ENCODE peak calls at places on chromosome 17, in four cellular contexts. C is WTC11, I is K562, K is GM12878. Y is an unnamed sample.

GRCh38 chr17:60253048-60253447 is 103.3 kb downstream of the CA4 start:
- DNase-seq in I (peak; percentile 30), C (no peak), K (no peak), Y (no peak)

GRCh38 chr17:63439682-63440081 is 6.4 kb downstream of the CYB561 start:
- DNase-seq in C (no peak), K (no peak), I (no peak), Y (no peak)

GRCh38 chr17:81927145-81927652 is 336 bp downstream of the MAFG start:
- DNase-seq in K (no peak), C (no peak), I (no peak), Y (no peak)

GRCh38 chr17:61583242-61583641 is 7.8 kb downstream of the NACA2 start:
- DNase-seq in I (peak; percentile 42), C (no peak), K (no peak), Y (peak; percentile 74)

GRCh38 chr17:44069974-44070454 is 521 bp upstream of the G6PC3 start:
- DNase-seq in K (no peak), C (no peak), I (peak; percentile 68), Y (no peak)

GRCh38 chr17:82489117-82489516 is 30.4 kb upstream of the FOXK2 start:
- DNase-seq in C (no peak), I (no peak), K (no peak), Y (no peak)

GRCh38 chr17:80365983-80366382 is 49.0 kb upstream of the ENDOV start:
- DNase-seq in I (no peak), C (no peak), K (no peak), Y (no peak)

GRCh38 chr17:79395545-79395944 is 215.3 kb downstream of the RBFOX3 start:
- DNase-seq in I (no peak), K (no peak), C (no peak), Y (no peak)

GRCh38 chr17:6523330-6523729 is 33.0 kb downstream of the PITPNM3 start:
- DNase-seq in I (no peak), K (no peak), C (no peak), Y (peak; percentile 69)

GRCh38 chr17:39240631-39241030 is 14.9 kb upstream of the STAC2 start:
- DNase-seq in I (no peak), K (no peak), C (no peak), Y (no peak)

GRCh38 chr17:47978324-47978723 is 7.4 kb downstream of the CDK5RAP3 start:
- DNase-seq in I (peak; percentile 83), K (no peak), C (peak; percentile 87), Y (peak; percentile 51)

GRCh38 chr17:80992948-80993624 is 1.4 kb downstream of the CHMP6 start:
- DNase-seq in I (no peak), C (no peak), K (no peak), Y (no peak)

GRCh38 chr17:6548578-6549330 is 7.6 kb downstream of the PITPNM3 start:
- DNase-seq in K (peak; percentile 28), I (no peak), C (no peak), Y (peak; percentile 53)

GRCh38 chr17:29594441-29595090 is 1.6 kb downstream of the ANKRD13B start:
- DNase-seq in C (no peak), K (no peak), I (no peak), Y (no peak)

GRCh38 chr17:83122834-83123233 is 43.4 kb downstream of the METRNL start:
- DNase-seq in C (no peak), K (no peak), I (no peak), Y (no peak)

GRCh38 chr17:83073389-83074063 is 5.9 kb upstream of the METRNL start:
- DNase-seq in I (peak; percentile 93), C (no peak), K (no peak), Y (no peak)

GRCh38 chr17:3049705-3050295 is 13.6 kb downstream of the OR1D5 start:
- DNase-seq in I (no peak), C (no peak), K (no peak), Y (no peak)

GRCh38 chr17:45763182-45763581 is 20.9 kb upstream of the CRHR1 start:
- DNase-seq in K (no peak), C (no peak), I (no peak), Y (no peak)

GRCh38 chr17:28975634-28976033 is 24.3 kb upstream of the PHF12 start:
- DNase-seq in C (no peak), I (no peak), K (no peak), Y (no peak)

GRCh38 chr17:161481-161880 is 20.0 kb downstream of the DOC2B start:
- DNase-seq in C (no peak), I (no peak), K (no peak), Y (no peak)

GRCh38 chr17:50850640-50851039 is 15.3 kb downstream of the WFIKKN2 start:
- DNase-seq in K (no peak), I (no peak), C (no peak), Y (no peak)

GRCh38 chr17:6706996-6707395 is 6.2 kb downstream of the SLC13A5 start:
- DNase-seq in K (no peak), C (no peak), I (no peak), Y (no peak)

GRCh38 chr17:41652461-41652960 is 28.1 kb upstream of the KRT17 start:
- DNase-seq in I (no peak), K (no peak), C (no peak), Y (no peak)

GRCh38 chr17:7523033-7523432 is 25.8 kb upstream of the TNFSF12 start:
- DNase-seq in K (no peak), I (peak; percentile 15), C (peak; percentile 58), Y (peak; percentile 43)

GRCh38 chr17:48604770-48605329 is at the start of gene HOXB6:
- DNase-seq in C (no peak), I (peak; percentile 72), K (no peak), Y (no peak)

GRCh38 chr17:21161498-21162393 is 35.0 kb downstream of the DHRS7B start:
- DNase-seq in C (no peak), K (no peak), I (no peak), Y (peak; percentile 42)

GRCh38 chr17:79837888-79838540 is 1.2 kb downstream of the CBX4 start:
- DNase-seq in I (no peak), C (no peak), K (no peak), Y (no peak)

GRCh38 chr17:75404223-75404738 is 1.2 kb downstream of the GRB2 start:
- DNase-seq in I (peak; percentile 71), K (no peak), C (peak; percentile 77), Y (peak; percentile 83)

GRCh38 chr17:75406222-75406615 is 741 bp upstream of the GRB2 start:
- DNase-seq in I (no peak), K (no peak), C (no peak), Y (no peak)

GRCh38 chr17:75405365-75406221 is at the start of gene GRB2:
- DNase-seq in I (peak; percentile 100), K (peak; percentile 83), C (peak; percentile 99), Y (peak; percentile 96)

GRCh38 chr17:75402038-75402437 is 3.4 kb downstream of the GRB2 start:
- DNase-seq in K (no peak), C (no peak), I (no peak), Y (no peak)

GRCh38 chr17:75404739-75405364 is 626 bp downstream of the GRB2 start:
- DNase-seq in K (no peak), I (peak; percentile 47), C (peak; percentile 47), Y (no peak)
- TF ChIP-seq CREM in K (peak; percentile 27), I (peak; percentile 59), C (no peak), Y (no peak)

GRCh38 chr17:57890857-57891232 is 41.0 kb upstream of the MRPS23 start:
- DNase-seq in I (no peak), K (no peak), C (no peak), Y (no peak)

GRCh38 chr17:57892146-57892819 is 42.4 kb upstream of the MRPS23 start:
- DNase-seq in K (no peak), I (peak; percentile 83), C (peak; percentile 96), Y (peak; percentile 84)

GRCh38 chr17:57895382-57896060 is 45.7 kb upstream of the MRPS23 start:
- DNase-seq in C (no peak), K (no peak), I (no peak), Y (no peak)

GRCh38 chr17:57894848-57895247 is 45.0 kb upstream of the MRPS23 start:
- DNase-seq in I (no peak), K (no peak), C (no peak), Y (no peak)

DNA sequence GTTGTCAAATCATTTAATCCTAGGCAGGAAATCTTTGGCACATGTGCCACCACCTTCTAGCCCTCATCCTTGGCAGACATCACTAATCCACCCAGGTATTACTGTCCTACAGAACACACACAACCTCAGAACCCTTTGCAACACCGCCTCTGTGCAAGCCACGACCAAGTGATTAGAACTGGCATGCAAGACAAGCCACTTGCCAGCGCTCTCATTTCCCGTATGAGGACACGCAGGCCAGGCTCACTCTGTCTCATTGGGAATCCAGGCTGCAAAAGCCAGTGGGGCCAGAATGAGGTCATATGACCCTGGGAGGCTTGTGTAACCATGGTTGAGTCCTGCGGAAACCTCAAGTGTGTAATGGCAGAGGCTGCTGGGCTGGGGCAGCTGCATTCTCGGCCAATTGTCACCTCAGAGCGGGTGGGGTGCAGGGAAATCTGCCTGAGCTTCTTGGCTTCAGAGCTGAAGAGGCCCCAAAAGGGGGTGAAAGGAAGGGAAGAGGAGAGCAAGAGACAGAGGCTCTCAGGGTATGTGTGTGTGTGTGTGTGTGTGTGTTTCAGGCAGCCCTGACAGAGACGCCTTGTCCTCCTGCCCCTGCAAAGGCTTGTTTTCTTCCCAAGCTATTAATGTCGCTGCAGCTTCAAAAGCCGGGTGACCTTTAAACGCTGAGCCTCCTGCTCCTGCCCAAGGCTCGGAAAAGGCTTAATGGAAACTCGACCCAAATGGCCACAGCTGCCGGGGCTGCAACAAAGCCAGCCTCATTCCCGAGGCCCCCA is 43.2 kb upstream of the MRPS23 start:
- DNase-seq in I (no peak), K (no peak), C (peak; percentile 23), Y (peak; percentile 97)
- TF ChIP-seq CREM in I (no peak), K (no peak), C (no peak), Y (no peak)

DNA sequence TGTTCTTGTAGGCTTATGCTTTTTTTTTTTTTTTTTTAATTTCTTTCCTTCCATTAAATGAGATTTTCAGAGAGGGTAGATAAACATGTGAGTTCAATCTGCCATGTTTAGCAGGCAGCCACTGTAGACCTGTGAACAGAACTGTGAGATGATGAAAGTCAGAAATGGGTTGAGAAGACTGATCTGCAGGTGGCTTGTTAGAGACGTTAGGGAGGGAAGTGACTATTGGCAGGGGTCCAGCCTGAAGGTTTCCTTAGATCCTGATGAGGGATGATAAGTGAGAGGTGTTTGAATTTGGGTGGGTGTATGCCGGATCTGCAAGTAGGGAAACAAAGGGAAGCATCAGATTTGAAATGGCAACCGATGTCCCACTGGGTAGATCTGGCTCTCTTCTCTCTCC is 157.8 kb downstream of the HS3ST3B1 start:
- DNase-seq in C (no peak), K (no peak), I (no peak), Y (no peak)
- TF ChIP-seq CREM in C (no peak), K (no peak), I (no peak), Y (no peak)

GRCh38 chr17:72850410-72850809 is 242.1 kb downstream of the SLC39A11 start:
- DNase-seq in K (no peak), I (no peak), C (no peak), Y (no peak)

GRCh38 chr17:72853438-72854415 is 238.8 kb downstream of the SLC39A11 start:
- DNase-seq in K (no peak), I (no peak), C (no peak), Y (no peak)

DNA sequence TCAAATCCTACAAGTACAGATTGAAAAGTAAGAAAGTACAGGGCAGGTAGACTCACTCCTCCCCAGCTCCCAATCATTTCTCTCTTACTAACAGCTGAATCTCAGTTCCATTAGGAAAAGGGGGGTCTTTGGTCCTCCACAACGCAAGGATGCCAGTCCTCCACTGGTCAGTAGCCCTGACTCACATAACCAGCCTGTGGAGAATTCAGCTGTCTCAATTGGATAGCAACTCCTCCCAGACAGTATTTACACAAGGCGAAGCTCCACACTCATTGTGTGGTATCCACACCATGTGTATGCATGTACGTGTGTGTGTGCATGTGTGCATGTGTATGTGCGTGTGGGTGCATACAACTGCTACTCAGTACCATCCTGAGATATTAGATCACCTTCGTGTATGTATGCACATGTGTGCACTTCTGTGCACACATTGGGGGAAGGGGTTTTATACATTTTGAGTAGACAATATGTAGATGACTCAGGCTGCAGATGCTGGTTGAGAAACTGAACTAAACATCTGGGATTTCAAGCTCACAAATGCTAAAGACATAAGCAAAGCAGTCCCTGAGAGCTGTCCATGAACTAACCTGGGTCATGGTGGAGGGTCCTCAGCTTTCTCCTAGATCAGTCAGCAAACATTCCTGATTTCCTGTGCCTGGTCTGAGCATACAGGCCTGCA is 240.1 kb downstream of the SLC39A11 start:
- DNase-seq in K (no peak), I (no peak), C (no peak), Y (no peak)
- TF ChIP-seq CREM in K (no peak), I (no peak), C (no peak), Y (no peak)